ENCODE peak calls at places on chromosomes 7 and 10, in nine cellular contexts. V is WERI-Rb-1, E is body of pancreas, C is ovary, X is tibial nerve, W is lower lobe of right lung, I is psoas muscle, B is HCT116, S is colonic mucosa. Z is an unnamed sample.

GRCh38 chr7:33868151-33868550 is 37.2 kb upstream of the BMPER start:
- DNase-seq in W (no peak), V (no peak), X (no peak), E (no peak), I (peak), C (no peak), S (no peak), B (no peak), Z (no peak)

GRCh38 chr7:43585521-43585920 is 2.6 kb downstream of the STK17A start:
- DNase-seq in C (no peak), E (no peak), V (no peak), X (no peak), W (no peak), I (no peak), S (no peak), B (no peak), Z (no peak)

GRCh38 chr10:102644066-102644645 is at the start of gene TRIM8:
- DNase-seq in C (peak), B (no peak), E (peak), V (peak), W (peak), S (peak), X (no peak), I (peak), Z (no peak)

GRCh38 chr10:124283215-124284046 is 135.3 kb downstream of the OAT start:
- DNase-seq in X (no peak), E (no peak), B (no peak), V (no peak), C (no peak), S (no peak), I (no peak), W (no peak), Z (no peak)

GRCh38 chr10:122648599-122649428 is 50.8 kb downstream of the C10orf120 start:
- DNase-seq in E (peak), V (peak), S (peak), I (peak), C (no peak), W (peak), B (peak), X (peak), Z (peak)

GRCh38 chr10:104304927-104305326 is 33.3 kb downstream of the ITPRIP start:
- DNase-seq in X (no peak), C (no peak), W (no peak), I (no peak), E (no peak), V (no peak), S (no peak), B (no peak), Z (no peak)

GRCh38 chr7:112420236-112420945 is 29.9 kb upstream of the IFRD1 start:
- DNase-seq in S (no peak), V (no peak), E (no peak), C (no peak), X (no peak), B (no peak), W (no peak), I (no peak), Z (no peak)

GRCh38 chr7:118803-119376 is 73.5 kb upstream of the FAM20C start:
- DNase-seq in C (no peak), X (no peak), W (no peak), E (no peak), I (no peak), B (no peak), V (no peak), S (no peak), Z (no peak)

GRCh38 chr7:107951896-107952295 is 51.1 kb downstream of the LAMB1 start:
- DNase-seq in B (no peak), S (no peak), I (no peak), X (no peak), E (peak), W (no peak), V (no peak), C (no peak), Z (no peak)

GRCh38 chr10:44465430-44466115 is 80.7 kb upstream of the CXCL12 start:
- DNase-seq in B (no peak), C (no peak), S (no peak), I (no peak), V (no peak), W (no peak), X (no peak), E (no peak), Z (no peak)

GRCh38 chr10:129141492-129141891 is 325.5 kb upstream of the MGMT start:
- DNase-seq in S (no peak), C (no peak), B (no peak), I (no peak), V (no peak), E (no peak), X (no peak), W (no peak), Z (no peak)

GRCh38 chr7:101940830-101941229 is 123.4 kb downstream of the CUX1 start:
- DNase-seq in X (no peak), V (no peak), I (no peak), C (no peak), E (peak), W (no peak), S (peak), B (no peak), Z (no peak)

GRCh38 chr10:31739759-31740158 is 188.9 kb downstream of the ARHGAP12 start:
- DNase-seq in X (no peak), I (no peak), S (no peak), V (no peak), C (no peak), W (no peak), E (no peak), B (no peak), Z (no peak)

GRCh38 chr7:117458977-117459583 is 20.7 kb upstream of the CFTR start:
- DNase-seq in I (no peak), S (no peak), C (no peak), W (no peak), X (no peak), B (peak), V (no peak), E (no peak), Z (no peak)

GRCh38 chr7:33757563-33758165 is 147.7 kb upstream of the BMPER start:
- DNase-seq in W (no peak), C (no peak), E (peak), V (peak), X (peak), S (peak), B (no peak), I (no peak), Z (no peak)

GRCh38 chr10:787933-788651 is 98.6 kb upstream of the DIP2C start:
- DNase-seq in B (no peak), X (no peak), C (peak), E (no peak), W (no peak), V (no peak), I (no peak), S (peak), Z (peak)

GRCh38 chr10:110864662-110865140 is 7.0 kb upstream of the PDCD4 start:
- DNase-seq in V (no peak), B (no peak), S (no peak), X (no peak), I (no peak), E (no peak), W (no peak), C (no peak), Z (peak)

GRCh38 chr10:70367195-70367796 is 15.1 kb downstream of the LRRC20 start:
- DNase-seq in X (no peak), W (no peak), C (no peak), V (no peak), E (no peak), B (no peak), S (no peak), I (no peak), Z (no peak)
- H3K27ac ChIP-seq in X (peak), W (no peak), C (no peak), V (no peak), E (no peak), B (no peak), S (no peak), I (no peak), Z (no peak)

GRCh38 chr10:60238408-60239100 is 151.1 kb downstream of the ANK3 start:
- DNase-seq in V (no peak), S (no peak), C (no peak), E (peak), I (no peak), W (no peak), B (peak), X (no peak), Z (no peak)
- TF ChIP-seq CTCF in V (peak), S (no peak), C (no peak), E (peak), I (peak), W (peak), B (peak), X (no peak), Z (peak)

GRCh38 chr7:71650653-71651337 is 518.9 kb downstream of the GALNT17 start:
- DNase-seq in I (no peak), V (no peak), E (no peak), S (no peak), C (no peak), W (no peak), B (no peak), X (no peak), Z (no peak)

GRCh38 chr7:71657386-71657785 is 525.4 kb downstream of the GALNT17 start:
- DNase-seq in X (no peak), V (no peak), C (no peak), S (no peak), W (no peak), E (no peak), I (no peak), B (no peak), Z (no peak)

GRCh38 chr7:71649812-71650211 is 517.9 kb downstream of the GALNT17 start:
- DNase-seq in C (no peak), V (no peak), W (no peak), X (no peak), I (no peak), S (no peak), B (no peak), E (no peak), Z (no peak)

GRCh38 chr7:71652551-71652950 is 520.6 kb downstream of the GALNT17 start:
- DNase-seq in E (no peak), I (no peak), C (no peak), V (no peak), B (no peak), W (no peak), S (no peak), X (no peak), Z (no peak)
- H3K4me3 ChIP-seq in E (no peak), I (no peak), C (no peak), V (no peak), B (no peak), W (no peak), S (no peak), X (no peak), Z (no peak)

DNA sequence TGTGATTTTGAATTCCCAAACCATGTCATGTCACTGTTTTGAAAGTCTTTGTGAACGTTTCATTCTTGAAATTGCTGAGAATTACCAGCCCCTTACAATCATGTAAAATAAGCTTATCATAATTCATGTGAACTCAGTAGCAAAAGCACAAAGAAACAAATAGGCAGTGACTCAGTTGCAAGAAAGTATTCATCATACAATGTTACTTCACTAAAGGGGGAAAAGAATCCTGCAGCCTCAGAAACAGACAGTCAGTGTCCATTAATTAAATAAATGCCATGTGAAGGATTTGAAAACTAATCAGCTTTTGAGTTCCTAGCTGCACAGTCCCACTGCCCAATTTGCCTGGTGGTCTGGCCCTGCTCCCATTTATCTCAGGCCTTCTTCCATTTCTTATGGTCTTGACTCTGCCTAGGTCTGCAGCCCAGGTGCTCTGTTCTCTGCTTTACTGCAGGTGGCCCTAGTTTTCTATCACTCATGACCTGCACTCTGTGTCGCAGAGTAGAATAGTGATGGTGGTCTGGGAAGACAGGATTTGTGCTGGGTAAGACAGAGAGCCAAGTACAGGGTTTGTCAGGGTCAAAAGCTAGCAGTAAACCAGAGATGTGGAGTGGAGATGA is 99.7 kb downstream of the PLCE1 start:
- DNase-seq in E (no peak), S (no peak), W (no peak), B (no peak), X (no peak), C (no peak), I (no peak), V (peak), Z (no peak)
- H3K27ac ChIP-seq in E (no peak), S (no peak), W (no peak), B (no peak), X (peak), C (no peak), I (no peak), V (no peak), Z (peak)

DNA sequence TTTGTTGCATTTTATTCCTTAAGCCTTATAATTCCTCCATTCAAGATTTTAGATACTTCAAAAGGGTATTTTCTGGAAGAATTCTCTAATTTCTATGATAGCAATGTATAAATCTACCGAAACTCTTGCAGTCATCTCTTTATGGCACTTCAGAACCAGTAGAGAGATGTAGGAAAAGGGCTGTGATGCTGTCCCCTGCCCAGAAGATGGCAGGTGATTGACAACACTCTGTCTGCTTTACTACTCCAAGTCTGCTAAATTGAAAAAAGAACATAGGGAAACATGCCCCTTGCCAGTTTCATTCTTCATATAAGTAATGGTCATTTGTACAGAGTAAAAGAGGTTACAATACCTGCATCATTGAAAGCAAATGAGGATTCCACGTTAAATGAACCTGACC is 5.1 kb downstream of the TCTN3 start:
- DNase-seq in C (no peak), B (no peak), E (no peak), W (no peak), V (no peak), S (no peak), I (no peak), X (no peak), Z (no peak)
- TF ChIP-seq CTCF in C (no peak), B (no peak), E (no peak), W (no peak), V (no peak), S (no peak), I (no peak), X (no peak), Z (no peak)

DNA sequence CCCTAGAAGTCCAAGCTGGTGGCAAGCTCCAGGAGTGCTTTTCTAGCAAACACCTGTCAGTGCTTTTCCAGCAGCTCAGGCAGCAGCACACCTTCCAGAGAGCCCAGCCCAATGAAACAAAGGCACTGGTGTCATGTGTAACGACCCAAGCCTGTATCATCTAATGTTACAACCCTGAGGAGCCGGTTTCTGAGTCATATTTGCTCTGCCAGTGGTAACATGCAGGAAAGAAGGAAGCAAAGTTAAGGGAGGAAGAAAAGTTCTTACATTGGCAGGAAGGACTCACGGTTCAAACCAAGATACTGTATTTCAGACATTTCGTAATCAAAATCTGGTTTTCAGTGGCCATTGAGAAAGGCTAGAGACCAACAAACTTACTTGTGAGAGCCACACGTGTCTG is at the start of gene ANKRD22:
- DNase-seq in V (no peak), X (no peak), C (no peak), S (peak), I (no peak), W (peak), E (peak), B (peak), Z (peak)
- H3K4me3 ChIP-seq in V (no peak), X (no peak), C (no peak), S (peak), I (no peak), W (no peak), E (no peak), B (no peak), Z (no peak)

GRCh38 chr10:105597297-105597696 is 956.2 kb downstream of the SORCS3 start:
- DNase-seq in E (no peak), I (no peak), C (no peak), X (no peak), V (no peak), W (no peak), S (no peak), B (no peak), Z (no peak)
- H3K27ac ChIP-seq in E (no peak), I (no peak), C (no peak), X (no peak), V (no peak), W (no peak), S (no peak), B (no peak), Z (no peak)